ENCODE peak calls at places on chromosomes 4 and X, in six cellular contexts. T is astrocyte, Y is neural progenitor cell, F is H1, R is HepG2, P is OCI-LY7. W is an unnamed sample. For H3K9me3, the result is how much of the 10 kb centered on the place peaks cover.

GRCh38 chrX:107996124-107996523 is 14.0 kb upstream of the TEX13B start:
- DNase-seq in P (no peak), F (no peak), T (no peak), Y (no peak), R (no peak), W (no peak)

GRCh38 chrX:12890467-12890866 is 16.0 kb upstream of the TLR8 start:
- DNase-seq in Y (no peak), F (no peak), R (no peak), T (no peak), P (peak), W (no peak)

GRCh38 chrX:119790977-119791436 is 423 bp downstream of the RPL39 start:
- DNase-seq in T (peak), Y (no peak), P (peak), F (no peak), R (peak), W (peak)

GRCh38 chr4:6032249-6033244 is 14.3 kb upstream of the C4orf50 start:
- DNase-seq in T (peak), F (no peak), R (no peak), Y (peak), P (no peak), W (no peak)

GRCh38 chrX:36961590-36961989 is 46.6 kb upstream of the FAM47C start:
- DNase-seq in T (no peak), P (no peak), Y (peak), R (peak), F (no peak), W (no peak)

GRCh38 chrX:111005151-111005550 is 90.8 kb upstream of the PAK3 start:
- DNase-seq in R (no peak), Y (peak), T (no peak), P (no peak), F (no peak), W (no peak)

GRCh38 chr4:27828843-27829242 is 968.2 kb downstream of the STIM2 start:
- DNase-seq in T (no peak), R (no peak), F (no peak), Y (no peak), P (no peak), W (no peak)

GRCh38 chr4:35760706-35761278 is 483.5 kb downstream of the ARAP2 start:
- DNase-seq in P (no peak), F (no peak), R (peak), T (no peak), Y (no peak), W (no peak)

GRCh38 chr4:185040523-185040922 is 22.2 kb downstream of the HELT start:
- DNase-seq in Y (no peak), R (no peak), F (no peak), P (no peak), T (no peak), W (no peak)

GRCh38 chrX:102860235-102860634 is 76.8 kb upstream of the RAB40AL start:
- DNase-seq in T (no peak), Y (no peak), F (no peak), R (no peak), P (no peak), W (no peak)

GRCh38 chrX:2497961-2498780 is 2.6 kb downstream of the DHRSX start:
- DNase-seq in R (peak), F (no peak), Y (no peak), T (peak), P (no peak), W (no peak)

GRCh38 chrX:46573896-46574336 is 351 bp downstream of the CHST7 start:
- DNase-seq in P (peak), Y (peak), F (no peak), T (peak), R (peak), W (peak)

GRCh38 chr4:41009411-41009810 is 204.9 kb downstream of the APBB2 start:
- DNase-seq in R (no peak), F (no peak), T (peak), P (no peak), Y (no peak), W (no peak)

GRCh38 chrX:11722304-11722703 is 35.7 kb upstream of the MSL3 start:
- DNase-seq in T (no peak), R (no peak), P (no peak), Y (no peak), F (no peak), W (no peak)

GRCh38 chrX:141936080-141936479 is 32.4 kb downstream of the MAGEC1 start:
- DNase-seq in P (no peak), R (no peak), Y (peak), F (no peak), T (no peak), W (no peak)

GRCh38 chr4:94621491-94622080 is 136.2 kb upstream of the BMPR1B start:
- DNase-seq in T (no peak), P (peak), R (peak), Y (peak), F (no peak), W (peak)

GRCh38 chrX:124435616-124436015 is 89.3 kb downstream of the SH2D1A start:
- DNase-seq in R (no peak), T (no peak), F (no peak), Y (no peak), P (no peak), W (no peak)

GRCh38 chr4:118968006-118968405 is 79.4 kb downstream of the SYNPO2 start:
- DNase-seq in R (no peak), F (peak), Y (peak), T (peak), P (peak), W (peak)

GRCh38 chrX:13938053-13938765 is 91.5 kb downstream of the GEMIN8 start:
- DNase-seq in Y (peak), T (no peak), P (no peak), R (no peak), F (no peak), W (no peak)

GRCh38 chr4:169791064-169791463 is 33.3 kb upstream of the HPF1 start:
- DNase-seq in F (no peak), T (no peak), R (no peak), Y (no peak), P (no peak), W (no peak)
- H2AFZ ChIP-seq in F (peak), T (peak), R (no peak), Y (no peak), P (no peak), W (no peak)

DNA sequence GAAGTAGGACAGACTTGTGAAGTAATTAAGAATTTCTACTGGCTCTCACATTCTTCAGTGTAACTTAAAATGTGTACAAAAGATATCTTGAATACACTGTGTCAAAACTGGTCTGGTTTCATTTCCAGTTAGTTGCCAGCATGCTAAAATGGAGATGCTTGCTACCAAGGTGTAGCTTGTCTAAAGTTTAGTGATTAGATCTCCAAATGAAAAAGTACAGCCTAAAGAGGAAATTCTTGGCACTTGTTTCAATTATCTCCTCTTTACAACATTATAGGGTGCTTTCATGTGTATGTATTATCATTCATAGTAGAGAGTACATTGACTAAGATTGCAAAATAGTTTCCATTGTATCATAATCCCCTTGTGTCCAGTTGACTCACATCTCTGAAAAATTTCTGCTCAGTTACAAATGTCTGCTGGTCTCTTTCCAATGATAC is 97.4 kb upstream of the SPRY1 start:
- DNase-seq in T (peak), F (no peak), R (no peak), Y (no peak), P (no peak), W (no peak)
- H3K4me2 ChIP-seq in T (no peak), F (no peak), R (no peak), Y (no peak), P (no peak), W (no peak)

DNA sequence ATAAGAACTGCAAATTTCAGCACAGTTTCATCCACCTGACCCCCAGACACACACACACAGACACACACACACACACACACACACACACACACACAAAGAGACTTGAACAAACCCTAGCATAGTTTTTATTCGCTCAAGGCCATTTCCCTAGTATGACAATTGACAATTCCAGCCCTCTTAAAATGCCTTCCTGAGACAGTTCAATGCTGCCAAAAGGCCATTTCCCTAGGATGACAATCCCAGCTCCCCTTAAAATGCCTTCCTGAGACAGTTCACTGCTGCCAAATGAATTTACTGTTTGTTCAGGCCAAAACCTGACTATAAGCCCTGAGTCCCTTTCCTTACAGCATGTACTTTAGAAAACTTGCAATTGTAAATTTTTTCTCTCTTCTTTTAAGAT is 259.5 kb upstream of the SLC7A11 start:
- DNase-seq in F (no peak), T (no peak), R (no peak), Y (no peak), P (no peak), W (no peak)
- H3K9me3 ChIP-seq in F (under half), T (under half), R (under half), Y (under half), P (under half), W (under half)

GRCh38 chrX:151697537-151697936 is 2.3 kb downstream of the PRRG3 start:
- DNase-seq in Y (no peak), P (no peak), R (no peak), T (peak), F (no peak), W (no peak)

GRCh38 chrX:151701071-151701470 is 5.8 kb downstream of the PRRG3 start:
- DNase-seq in F (no peak), T (no peak), R (no peak), P (no peak), Y (no peak), W (no peak)

GRCh38 chrX:151699746-151700145 is 4.5 kb downstream of the PRRG3 start:
- DNase-seq in P (no peak), R (no peak), F (no peak), T (no peak), Y (no peak), W (no peak)

GRCh38 chrX:151700581-151700980 is 5.3 kb downstream of the PRRG3 start:
- DNase-seq in F (no peak), Y (no peak), P (no peak), R (no peak), T (no peak), W (no peak)

GRCh38 chrX:151698485-151698884 is 3.2 kb downstream of the PRRG3 start:
- DNase-seq in Y (no peak), P (no peak), R (no peak), T (no peak), F (no peak), W (no peak)
- H2AFZ ChIP-seq in Y (no peak), P (no peak), R (no peak), T (no peak), F (no peak), W (no peak)

W was measured in Karpas-422.